ENCODE peak calls at places on chromosomes 3 and 15, in six cellular contexts. U is stimulated activated effector memory CD8-positive, alpha-beta T cell treated with anti-CD3 and anti-CD28 coated beads, Interleukin-12 subunit alpha, Interleukin-12 subunit beta, amount 100 ng/mL, for 72 hours; A is HS-5; S is astrocyte of the spinal cord; B is EH; L is skeletal muscle cell. N is an unnamed sample.

GRCh38 chr15:88465633-88466219 is 1.5 kb downstream of the MRPL46 start:
- DNase-seq in U (no peak), A (peak; percentile 55), S (no peak), B (peak; percentile 83), L (peak; percentile 46), N (no peak)

GRCh38 chr15:70770863-70771262 is 7.5 kb upstream of the UACA start:
- DNase-seq in U (no peak), A (no peak), S (no peak), B (no peak), L (no peak), N (no peak)

GRCh38 chr15:37880009-37880834 is 54.2 kb upstream of the TMCO5A start:
- DNase-seq in U (no peak), A (no peak), S (peak; percentile 79), B (peak; percentile 81), L (peak; percentile 60), N (peak; percentile 80)

GRCh38 chr3:37996785-37997301 is 6.3 kb downstream of the VILL start:
- DNase-seq in U (peak; percentile 92), A (peak; percentile 60), S (peak; percentile 70), B (peak; percentile 78), L (peak; percentile 24), N (peak; percentile 87)

GRCh38 chr3:4492240-4493007 is 724 bp upstream of the ITPR1 start:
- DNase-seq in U (peak; percentile 65), A (peak; percentile 11), S (peak; percentile 63), B (peak; percentile 74), L (peak; percentile 25), N (peak; percentile 94)

GRCh38 chr3:126320517-126321293 is 36.5 kb downstream of the KLF15 start:
- DNase-seq in U (peak; percentile 36), A (no peak), S (no peak), B (no peak), L (no peak), N (no peak)

GRCh38 chr15:55627730-55628368 is 39.7 kb upstream of the PYGO1 start:
- DNase-seq in U (no peak), A (peak; percentile 86), S (peak; percentile 86), B (peak; percentile 77), L (peak; percentile 69), N (peak; percentile 92)

GRCh38 chr3:32392530-32393302 is 1.1 kb downstream of the CMTM7 start:
- DNase-seq in U (peak; percentile 73), A (no peak), S (peak; percentile 67), B (peak; percentile 79), L (no peak), N (peak; percentile 66)

GRCh38 chr3:25938566-25939325 is 148.9 kb downstream of the OXSM start:
- DNase-seq in U (no peak), A (no peak), S (no peak), B (no peak), L (no peak), N (no peak)

GRCh38 chr15:51550841-51551240 is 71.7 kb downstream of the DMXL2 start:
- DNase-seq in U (no peak), A (no peak), S (no peak), B (no peak), L (no peak), N (no peak)

GRCh38 chr15:26101443-26101842 is 238.3 kb upstream of the ATP10A start:
- DNase-seq in U (no peak), A (no peak), S (no peak), B (no peak), L (no peak), N (no peak)

GRCh38 chr15:38073278-38073930 is 139.0 kb downstream of the TMCO5A start:
- DNase-seq in U (no peak), A (no peak), S (peak; percentile 63), B (peak; percentile 29), L (no peak), N (no peak)

GRCh38 chr3:130894873-130895330 is 1.0 kb downstream of the ATP2C1 start:
- DNase-seq in U (no peak), A (no peak), S (peak; percentile 27), B (peak; percentile 37), L (no peak), N (peak; percentile 44)